ENCODE peak calls at places on chromosomes 13 and 19, in eight cellular contexts. One of them, this sample, is unnamed.

GRCh38 chr19:14400913-14401312 is 18.2 kb downstream of the DDX39A start:
- DNase-seq in CD4-positive, alpha-beta T cell: no peak
- DNase-seq in IMR-90: no peak
- DNase-seq in lung: no peak
- DNase-seq in adrenal gland: no peak
- DNase-seq in fibroblast of the aortic adventitia: no peak
- DNase-seq in bronchial epithelial cell: no peak
- DNase-seq in fibroblast of mammary gland: peak
- DNase-seq in this sample: no peak

GRCh38 chr13:61170791-61171330 is 244.8 kb downstream of the PCDH20 start:
- DNase-seq in CD4-positive, alpha-beta T cell: no peak
- DNase-seq in IMR-90: no peak
- DNase-seq in lung: no peak
- DNase-seq in adrenal gland: no peak
- DNase-seq in fibroblast of the aortic adventitia: no peak
- DNase-seq in bronchial epithelial cell: peak
- DNase-seq in fibroblast of mammary gland: no peak
- DNase-seq in this sample: no peak

GRCh38 chr13:42181381-42181953 is 90.5 kb upstream of the AKAP11 start:
- DNase-seq in CD4-positive, alpha-beta T cell: no peak
- DNase-seq in IMR-90: no peak
- DNase-seq in lung: no peak
- DNase-seq in adrenal gland: no peak
- DNase-seq in fibroblast of the aortic adventitia: peak
- DNase-seq in bronchial epithelial cell: no peak
- DNase-seq in fibroblast of mammary gland: peak
- DNase-seq in this sample: peak

GRCh38 chr19:47391510-47392223 is 27.7 kb downstream of the MEIS3 start:
- DNase-seq in CD4-positive, alpha-beta T cell: peak
- DNase-seq in IMR-90: peak
- DNase-seq in lung: peak
- DNase-seq in adrenal gland: peak
- DNase-seq in fibroblast of the aortic adventitia: peak
- DNase-seq in bronchial epithelial cell: peak
- DNase-seq in fibroblast of mammary gland: peak
- DNase-seq in this sample: peak

GRCh38 chr13:96771501-96772367 is 222.5 kb downstream of the OXGR1 start:
- DNase-seq in CD4-positive, alpha-beta T cell: no peak
- DNase-seq in IMR-90: no peak
- DNase-seq in lung: no peak
- DNase-seq in adrenal gland: no peak
- DNase-seq in fibroblast of the aortic adventitia: peak
- DNase-seq in bronchial epithelial cell: peak
- DNase-seq in fibroblast of mammary gland: peak
- DNase-seq in this sample: no peak

GRCh38 chr19:8831832-8832131 is 322 bp downstream of the ZNF558 start:
- DNase-seq in CD4-positive, alpha-beta T cell: no peak
- DNase-seq in IMR-90: no peak
- DNase-seq in lung: no peak
- DNase-seq in adrenal gland: no peak
- DNase-seq in fibroblast of the aortic adventitia: no peak
- DNase-seq in bronchial epithelial cell: peak
- DNase-seq in fibroblast of mammary gland: no peak
- DNase-seq in this sample: no peak

GRCh38 chr19:15315101-15315500 is 17.2 kb downstream of the BRD4 start:
- DNase-seq in CD4-positive, alpha-beta T cell: no peak
- DNase-seq in IMR-90: no peak
- DNase-seq in lung: no peak
- DNase-seq in adrenal gland: no peak
- DNase-seq in fibroblast of the aortic adventitia: no peak
- DNase-seq in bronchial epithelial cell: peak
- DNase-seq in fibroblast of mammary gland: no peak
- DNase-seq in this sample: no peak

GRCh38 chr19:1847684-1848398 is 442 bp downstream of the REXO1 start:
- DNase-seq in CD4-positive, alpha-beta T cell: no peak
- DNase-seq in IMR-90: peak
- DNase-seq in lung: no peak
- DNase-seq in adrenal gland: no peak
- DNase-seq in fibroblast of the aortic adventitia: peak
- DNase-seq in bronchial epithelial cell: no peak
- DNase-seq in fibroblast of mammary gland: peak
- DNase-seq in this sample: peak

GRCh38 chr13:46473806-46474205 is 79.2 kb upstream of the LRCH1 start:
- DNase-seq in CD4-positive, alpha-beta T cell: no peak
- DNase-seq in IMR-90: no peak
- DNase-seq in lung: no peak
- DNase-seq in adrenal gland: no peak
- DNase-seq in fibroblast of the aortic adventitia: no peak
- DNase-seq in bronchial epithelial cell: no peak
- DNase-seq in fibroblast of mammary gland: no peak
- DNase-seq in this sample: peak

GRCh38 chr19:7636317-7636690 is 606 bp upstream of the STXBP2 start:
- DNase-seq in CD4-positive, alpha-beta T cell: no peak
- DNase-seq in IMR-90: no peak
- DNase-seq in lung: no peak
- DNase-seq in adrenal gland: no peak
- DNase-seq in fibroblast of the aortic adventitia: no peak
- DNase-seq in bronchial epithelial cell: no peak
- DNase-seq in fibroblast of mammary gland: no peak
- DNase-seq in this sample: no peak

GRCh38 chr13:35926859-35927530 is 204.2 kb downstream of the DCLK1 start:
- DNase-seq in CD4-positive, alpha-beta T cell: no peak
- DNase-seq in IMR-90: peak
- DNase-seq in lung: no peak
- DNase-seq in adrenal gland: no peak
- DNase-seq in fibroblast of the aortic adventitia: peak
- DNase-seq in bronchial epithelial cell: peak
- DNase-seq in fibroblast of mammary gland: no peak
- DNase-seq in this sample: peak

GRCh38 chr13:98944336-98944735 is 33.5 kb downstream of the DOCK9 start:
- DNase-seq in CD4-positive, alpha-beta T cell: no peak
- DNase-seq in IMR-90: no peak
- DNase-seq in lung: no peak
- DNase-seq in adrenal gland: no peak
- DNase-seq in fibroblast of the aortic adventitia: peak
- DNase-seq in bronchial epithelial cell: peak
- DNase-seq in fibroblast of mammary gland: no peak
- DNase-seq in this sample: no peak

DNA sequence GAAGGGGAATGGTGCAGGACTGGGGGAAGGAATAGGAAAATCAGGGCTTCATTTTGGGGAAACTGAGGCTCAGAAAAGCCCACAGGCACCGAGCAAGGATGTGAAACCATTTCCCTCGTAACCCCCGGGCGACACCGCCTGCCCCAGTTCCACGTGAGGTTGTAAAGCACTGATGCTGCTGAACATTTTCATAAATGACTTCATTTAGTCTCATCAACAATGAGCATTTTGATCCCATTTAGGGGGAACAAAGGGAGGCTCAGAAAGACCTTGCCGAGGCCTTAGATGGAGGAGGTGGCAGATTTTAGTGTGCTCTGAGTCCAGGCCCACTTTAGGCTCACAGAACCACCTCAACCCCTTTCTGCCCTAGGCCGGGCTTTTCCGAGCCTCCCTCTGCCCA is 20.5 kb upstream of the FBXO27 start:
- DNase-seq in CD4-positive, alpha-beta T cell: no peak
- DNase-seq in IMR-90: no peak
- DNase-seq in lung: no peak
- DNase-seq in adrenal gland: no peak
- DNase-seq in fibroblast of the aortic adventitia: no peak
- DNase-seq in bronchial epithelial cell: no peak
- DNase-seq in fibroblast of mammary gland: no peak
- DNase-seq in this sample: no peak
- TF ChIP-seq CTCF in CD4-positive, alpha-beta T cell: no peak
- TF ChIP-seq CTCF in IMR-90: no peak
- TF ChIP-seq CTCF in lung: no peak
- TF ChIP-seq CTCF in adrenal gland: no peak
- TF ChIP-seq CTCF in fibroblast of the aortic adventitia: no peak
- TF ChIP-seq CTCF in bronchial epithelial cell: no peak
- TF ChIP-seq CTCF in fibroblast of mammary gland: no peak
- TF ChIP-seq CTCF in this sample: no peak

DNA sequence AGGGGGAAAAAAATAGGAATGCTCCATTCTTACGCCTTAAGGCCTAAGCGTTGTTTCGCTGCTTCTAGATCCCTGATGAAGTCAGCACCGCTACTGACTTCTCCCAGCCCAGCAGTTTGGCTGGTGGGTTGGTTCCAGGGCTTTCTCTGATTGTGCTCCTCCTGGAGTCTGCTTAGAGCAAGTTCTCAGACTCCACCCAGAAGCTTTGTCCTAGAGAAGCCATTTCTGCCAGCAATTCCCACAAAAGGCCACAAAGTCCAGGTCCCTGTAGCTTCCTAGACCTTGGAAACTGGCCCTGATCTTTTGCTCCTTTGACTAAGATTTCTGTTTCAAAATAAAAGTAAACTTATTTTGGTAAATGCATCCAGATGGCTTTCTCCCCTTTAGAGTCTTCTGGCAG is 65.4 kb downstream of the KCTD12 start:
- DNase-seq in CD4-positive, alpha-beta T cell: no peak
- DNase-seq in IMR-90: no peak
- DNase-seq in lung: no peak
- DNase-seq in adrenal gland: peak
- DNase-seq in fibroblast of the aortic adventitia: peak
- DNase-seq in bronchial epithelial cell: no peak
- DNase-seq in fibroblast of mammary gland: peak
- DNase-seq in this sample: peak
- TF ChIP-seq CTCF in CD4-positive, alpha-beta T cell: no peak
- TF ChIP-seq CTCF in IMR-90: peak
- TF ChIP-seq CTCF in lung: no peak
- TF ChIP-seq CTCF in adrenal gland: no peak
- TF ChIP-seq CTCF in fibroblast of the aortic adventitia: peak
- TF ChIP-seq CTCF in bronchial epithelial cell: no peak
- TF ChIP-seq CTCF in fibroblast of mammary gland: peak
- TF ChIP-seq CTCF in this sample: peak

GRCh38 chr19:49807888-49808675 is 5.0 kb downstream of the FUZ start:
- DNase-seq in CD4-positive, alpha-beta T cell: no peak
- DNase-seq in IMR-90: no peak
- DNase-seq in lung: no peak
- DNase-seq in adrenal gland: no peak
- DNase-seq in fibroblast of the aortic adventitia: no peak
- DNase-seq in bronchial epithelial cell: no peak
- DNase-seq in fibroblast of mammary gland: no peak
- DNase-seq in this sample: no peak

GRCh38 chr19:49808762-49809154 is 4.3 kb downstream of the FUZ start:
- DNase-seq in CD4-positive, alpha-beta T cell: peak
- DNase-seq in IMR-90: peak
- DNase-seq in lung: peak
- DNase-seq in adrenal gland: peak
- DNase-seq in fibroblast of the aortic adventitia: peak
- DNase-seq in bronchial epithelial cell: peak
- DNase-seq in fibroblast of mammary gland: peak
- DNase-seq in this sample: peak

GRCh38 chr19:49811328-49811727 is 1.8 kb downstream of the FUZ start:
- DNase-seq in CD4-positive, alpha-beta T cell: no peak
- DNase-seq in IMR-90: no peak
- DNase-seq in lung: no peak
- DNase-seq in adrenal gland: no peak
- DNase-seq in fibroblast of the aortic adventitia: no peak
- DNase-seq in bronchial epithelial cell: no peak
- DNase-seq in fibroblast of mammary gland: no peak
- DNase-seq in this sample: no peak

GRCh38 chr19:49809987-49810389 is 3.1 kb downstream of the FUZ start:
- DNase-seq in CD4-positive, alpha-beta T cell: no peak
- DNase-seq in IMR-90: no peak
- DNase-seq in lung: no peak
- DNase-seq in adrenal gland: no peak
- DNase-seq in fibroblast of the aortic adventitia: no peak
- DNase-seq in bronchial epithelial cell: no peak
- DNase-seq in fibroblast of mammary gland: no peak
- DNase-seq in this sample: no peak

DNA sequence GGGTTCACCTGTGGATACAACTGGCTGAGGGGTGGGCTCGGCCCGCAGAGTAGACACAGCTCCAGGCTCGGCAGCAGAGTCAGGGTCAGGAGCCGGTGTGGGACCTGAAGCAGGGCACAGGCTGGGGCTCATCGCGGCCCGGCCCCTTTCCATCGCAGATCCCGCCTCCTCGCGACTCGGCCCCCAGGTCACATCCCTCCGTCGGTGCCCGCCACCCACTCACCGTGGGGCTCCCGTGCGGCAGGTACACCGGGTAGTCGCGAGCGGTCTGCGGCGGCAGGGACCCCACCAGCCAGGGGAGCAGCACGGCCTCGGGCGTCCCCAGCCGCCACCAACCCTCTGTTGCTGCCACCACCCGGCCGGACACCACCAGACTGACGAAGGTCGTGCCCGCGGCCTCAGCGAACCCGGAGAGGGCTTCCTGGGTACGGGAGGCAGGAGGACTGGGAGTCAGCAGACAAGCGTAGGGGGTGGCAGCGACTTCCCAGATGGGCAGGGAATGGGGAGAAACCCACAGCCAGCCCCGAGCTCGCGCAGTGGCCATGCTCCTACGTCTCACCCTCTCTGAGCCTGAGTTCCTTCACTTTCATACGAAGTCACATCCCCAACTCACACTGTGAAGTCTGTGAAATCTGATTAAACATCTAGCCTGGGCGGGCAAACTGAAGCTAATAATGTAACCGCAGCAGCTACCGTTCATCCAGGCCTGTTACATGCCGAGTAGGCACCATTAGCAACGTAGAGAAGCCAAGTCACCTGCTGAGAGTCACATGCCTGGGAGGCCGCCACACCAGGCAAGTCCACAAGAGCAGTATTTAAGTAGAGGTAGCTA is 3.7 kb downstream of the FUZ start:
- DNase-seq in CD4-positive, alpha-beta T cell: peak
- DNase-seq in IMR-90: no peak
- DNase-seq in lung: peak
- DNase-seq in adrenal gland: peak
- DNase-seq in fibroblast of the aortic adventitia: peak
- DNase-seq in bronchial epithelial cell: no peak
- DNase-seq in fibroblast of mammary gland: no peak
- DNase-seq in this sample: no peak
- TF ChIP-seq CTCF in CD4-positive, alpha-beta T cell: no peak
- TF ChIP-seq CTCF in IMR-90: no peak
- TF ChIP-seq CTCF in lung: no peak
- TF ChIP-seq CTCF in adrenal gland: no peak
- TF ChIP-seq CTCF in fibroblast of the aortic adventitia: no peak
- TF ChIP-seq CTCF in bronchial epithelial cell: no peak
- TF ChIP-seq CTCF in fibroblast of mammary gland: no peak
- TF ChIP-seq CTCF in this sample: no peak

DNA sequence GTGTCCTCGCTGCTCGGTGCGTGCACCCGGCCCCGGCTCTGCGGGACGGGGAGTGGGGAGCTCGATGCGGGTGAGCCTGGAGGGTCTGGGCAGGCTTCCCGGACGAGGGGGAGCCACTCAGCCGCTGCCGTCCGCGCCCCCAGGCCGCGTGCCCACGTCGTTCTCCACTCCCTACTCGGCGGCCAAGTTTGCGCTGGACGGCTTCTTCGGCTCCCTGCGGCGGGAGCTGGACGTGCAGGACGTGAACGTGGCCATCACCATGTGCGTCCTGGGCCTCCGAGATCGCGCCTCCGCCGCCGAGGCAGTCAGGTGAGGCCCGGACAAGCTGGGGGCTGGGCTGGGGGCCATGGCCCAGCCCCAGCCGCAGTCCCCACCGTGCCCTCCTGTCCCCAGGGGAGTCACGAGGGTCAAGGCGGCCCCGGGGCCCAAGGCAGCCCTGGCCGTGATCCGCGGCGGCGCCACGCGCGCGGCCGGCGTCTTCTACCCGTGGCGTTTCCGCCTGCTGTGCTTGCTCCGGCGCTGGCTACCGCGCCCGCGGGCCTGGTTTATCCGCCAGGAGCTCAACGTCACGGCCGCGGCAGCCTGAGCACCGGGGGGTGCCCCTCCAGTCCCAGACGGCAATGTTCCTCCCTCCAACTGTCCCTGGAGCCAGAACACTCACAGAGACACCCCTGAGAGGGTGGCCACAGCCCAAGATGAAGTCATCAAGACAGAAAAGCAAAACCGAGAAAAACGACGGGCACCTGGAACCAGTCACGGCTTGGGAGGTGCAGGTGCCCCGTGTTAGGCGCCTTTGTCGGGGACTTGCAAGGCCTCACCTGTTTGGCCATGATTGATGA is 2.5 kb upstream of the RPL36 start:
- DNase-seq in CD4-positive, alpha-beta T cell: no peak
- DNase-seq in IMR-90: no peak
- DNase-seq in lung: no peak
- DNase-seq in adrenal gland: no peak
- DNase-seq in fibroblast of the aortic adventitia: no peak
- DNase-seq in bronchial epithelial cell: no peak
- DNase-seq in fibroblast of mammary gland: no peak
- DNase-seq in this sample: no peak
- TF ChIP-seq CTCF in CD4-positive, alpha-beta T cell: peak
- TF ChIP-seq CTCF in IMR-90: no peak
- TF ChIP-seq CTCF in lung: no peak
- TF ChIP-seq CTCF in adrenal gland: no peak
- TF ChIP-seq CTCF in fibroblast of the aortic adventitia: no peak
- TF ChIP-seq CTCF in bronchial epithelial cell: no peak
- TF ChIP-seq CTCF in fibroblast of mammary gland: no peak
- TF ChIP-seq CTCF in this sample: no peak